ENCODE peak calls at places on chromosomes 12 and 14, in four cellular contexts. One of them, this sample, is unnamed. For H3K27me3 and H3K36me3, the result is how much of the 10 kb centered on the place peaks cover.

GRCh38 chr14:77009014-77009413 is 19.5 kb downstream of the IRF2BPL start:
- DNase-seq in adipocyte: no peak
- DNase-seq in CD8-positive, alpha-beta T cell: no peak
- DNase-seq in psoas muscle: no peak
- DNase-seq in this sample: no peak

GRCh38 chr12:1534708-1535107 is 59.7 kb downstream of the FBXL14 start:
- DNase-seq in psoas muscle: no peak
- DNase-seq in CD8-positive, alpha-beta T cell: no peak
- DNase-seq in adipocyte: peak
- DNase-seq in this sample: peak

GRCh38 chr12:118346895-118347294 is 25.8 kb downstream of the TAOK3 start:
- DNase-seq in psoas muscle: no peak
- DNase-seq in CD8-positive, alpha-beta T cell: no peak
- DNase-seq in adipocyte: no peak
- DNase-seq in this sample: no peak

GRCh38 chr14:54653764-54654469 is 87.0 kb downstream of the SAMD4A start:
- DNase-seq in adipocyte: peak
- DNase-seq in CD8-positive, alpha-beta T cell: no peak
- DNase-seq in psoas muscle: peak
- DNase-seq in this sample: peak

GRCh38 chr14:53093206-53093605 is 59.9 kb downstream of the DDHD1 start:
- DNase-seq in CD8-positive, alpha-beta T cell: no peak
- DNase-seq in adipocyte: peak
- DNase-seq in psoas muscle: no peak
- DNase-seq in this sample: no peak

GRCh38 chr14:51776102-51776894 is 84.1 kb upstream of the GNG2 start:
- DNase-seq in adipocyte: peak
- DNase-seq in CD8-positive, alpha-beta T cell: no peak
- DNase-seq in psoas muscle: peak
- DNase-seq in this sample: peak

GRCh38 chr12:50088577-50089335 is 3.6 kb downstream of the SMARCD1 start:
- DNase-seq in CD8-positive, alpha-beta T cell: peak
- DNase-seq in adipocyte: peak
- DNase-seq in psoas muscle: no peak
- DNase-seq in this sample: peak

GRCh38 chr14:92456215-92457017 is 57.2 kb upstream of the RIN3 start:
- DNase-seq in adipocyte: peak
- DNase-seq in CD8-positive, alpha-beta T cell: no peak
- DNase-seq in psoas muscle: peak
- DNase-seq in this sample: peak

GRCh38 chr14:75242546-75243273 is 35.9 kb upstream of the FOS start:
- DNase-seq in CD8-positive, alpha-beta T cell: no peak
- DNase-seq in adipocyte: peak
- DNase-seq in psoas muscle: peak
- DNase-seq in this sample: peak

GRCh38 chr14:73424453-73424852 is 33.9 kb downstream of the NUMB start:
- DNase-seq in psoas muscle: no peak
- DNase-seq in adipocyte: no peak
- DNase-seq in CD8-positive, alpha-beta T cell: no peak
- DNase-seq in this sample: no peak

GRCh38 chr12:75177997-75178396 is 31.6 kb downstream of the KCNC2 start:
- DNase-seq in psoas muscle: no peak
- DNase-seq in CD8-positive, alpha-beta T cell: no peak
- DNase-seq in adipocyte: peak
- DNase-seq in this sample: no peak

GRCh38 chr12:46168426-46168825 is 100.4 kb downstream of the SLC38A1 start:
- DNase-seq in adipocyte: no peak
- DNase-seq in psoas muscle: no peak
- DNase-seq in CD8-positive, alpha-beta T cell: no peak
- DNase-seq in this sample: no peak

GRCh38 chr14:74702293-74702692 is 10.6 kb downstream of the AREL1 start:
- DNase-seq in CD8-positive, alpha-beta T cell: no peak
- DNase-seq in psoas muscle: no peak
- DNase-seq in adipocyte: no peak
- DNase-seq in this sample: no peak

GRCh38 chr12:116638376-116638775 is 79.2 kb downstream of the MAP1LC3B2 start:
- DNase-seq in adipocyte: no peak
- DNase-seq in psoas muscle: no peak
- DNase-seq in CD8-positive, alpha-beta T cell: no peak
- DNase-seq in this sample: no peak

GRCh38 chr12:116636636-116637519 is 77.7 kb downstream of the MAP1LC3B2 start:
- DNase-seq in CD8-positive, alpha-beta T cell: no peak
- DNase-seq in adipocyte: no peak
- DNase-seq in psoas muscle: no peak
- DNase-seq in this sample: no peak

GRCh38 chr12:116633515-116633914 is 74.3 kb downstream of the MAP1LC3B2 start:
- DNase-seq in CD8-positive, alpha-beta T cell: no peak
- DNase-seq in adipocyte: no peak
- DNase-seq in psoas muscle: no peak
- DNase-seq in this sample: no peak

GRCh38 chr12:116637589-116638165 is 78.5 kb downstream of the MAP1LC3B2 start:
- DNase-seq in CD8-positive, alpha-beta T cell: no peak
- DNase-seq in adipocyte: no peak
- DNase-seq in psoas muscle: no peak
- DNase-seq in this sample: no peak

DNA sequence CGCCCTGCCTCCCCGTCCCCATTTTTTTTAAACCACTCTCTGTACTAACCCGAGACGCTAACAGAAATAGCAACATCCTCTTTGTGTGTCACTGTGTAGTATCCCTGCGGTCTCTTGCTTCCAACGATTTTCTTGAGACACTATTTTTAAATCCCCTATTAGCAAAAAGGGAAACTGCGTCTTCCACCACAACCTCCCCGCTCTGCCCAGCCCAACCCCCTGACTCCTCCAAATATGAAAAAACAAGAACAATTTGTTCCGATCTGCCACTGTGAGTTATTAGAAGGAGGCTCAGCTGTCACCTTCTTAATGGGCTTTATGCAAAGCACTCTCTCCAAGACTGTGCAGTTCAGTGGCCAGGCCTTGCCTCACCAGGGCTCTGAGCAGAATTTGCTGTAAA is 76.3 kb downstream of the MAP1LC3B2 start:
- DNase-seq in psoas muscle: no peak
- DNase-seq in adipocyte: no peak
- DNase-seq in CD8-positive, alpha-beta T cell: no peak
- DNase-seq in this sample: no peak
- H3K4me3 ChIP-seq in psoas muscle: no peak
- H3K4me3 ChIP-seq in adipocyte: no peak
- H3K4me3 ChIP-seq in CD8-positive, alpha-beta T cell: no peak
- H3K4me3 ChIP-seq in this sample: no peak

DNA sequence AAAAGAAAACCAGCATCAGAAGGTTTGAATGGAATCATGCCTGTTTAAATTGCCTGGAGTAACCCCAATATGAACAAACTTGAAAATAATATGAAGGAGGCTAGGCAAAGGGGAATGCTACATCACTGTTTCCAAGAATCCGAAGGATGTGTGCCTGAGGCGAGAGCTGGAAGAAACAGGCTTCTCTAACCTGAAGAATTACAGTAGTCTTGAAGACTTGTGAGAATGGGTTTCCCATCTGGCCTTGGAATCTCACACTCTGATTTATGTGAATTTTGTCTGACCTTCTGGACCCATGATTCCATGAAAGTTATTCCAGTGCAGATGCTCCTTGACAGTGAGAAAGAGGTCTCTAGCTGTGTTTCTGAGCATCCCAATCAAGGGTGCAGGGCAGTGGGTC is 122.1 kb upstream of the PARP11 start:
- DNase-seq in psoas muscle: no peak
- DNase-seq in adipocyte: no peak
- DNase-seq in CD8-positive, alpha-beta T cell: no peak
- DNase-seq in this sample: no peak
- H3K27me3 ChIP-seq in psoas muscle: under half
- H3K27me3 ChIP-seq in adipocyte: half or more
- H3K27me3 ChIP-seq in CD8-positive, alpha-beta T cell: under half
- H3K27me3 ChIP-seq in this sample: under half

GRCh38 chr12:57063991-57064725 is 14.2 kb upstream of the MYO1A start:
- DNase-seq in CD8-positive, alpha-beta T cell: no peak
- DNase-seq in psoas muscle: no peak
- DNase-seq in adipocyte: no peak
- DNase-seq in this sample: no peak
- H3K36me3 ChIP-seq in CD8-positive, alpha-beta T cell: under half
- H3K36me3 ChIP-seq in psoas muscle: under half
- H3K36me3 ChIP-seq in adipocyte: under half
- H3K36me3 ChIP-seq in this sample: half or more

DNA sequence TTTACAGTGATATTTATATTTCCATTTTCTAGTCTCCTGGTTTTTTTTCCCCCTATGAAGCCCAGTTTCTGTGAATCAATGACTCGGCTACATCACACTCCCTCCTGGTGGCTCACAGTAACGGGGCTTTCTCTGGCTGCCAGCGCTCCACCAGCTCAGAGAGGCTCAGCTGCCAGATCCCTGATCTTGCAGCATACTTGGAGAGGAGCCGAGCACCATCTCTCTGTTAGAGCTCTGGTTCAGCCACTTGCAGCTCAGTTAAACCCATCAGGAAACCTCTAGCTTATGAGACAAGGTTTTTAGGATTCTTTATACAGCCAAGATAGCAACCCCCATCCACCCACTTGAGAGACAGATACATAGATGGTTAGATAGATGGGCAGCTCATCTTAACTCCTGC is 74.6 kb downstream of the CIT start:
- DNase-seq in adipocyte: peak
- DNase-seq in psoas muscle: peak
- DNase-seq in CD8-positive, alpha-beta T cell: no peak
- DNase-seq in this sample: peak
- H3K4me3 ChIP-seq in adipocyte: peak
- H3K4me3 ChIP-seq in psoas muscle: no peak
- H3K4me3 ChIP-seq in CD8-positive, alpha-beta T cell: no peak
- H3K4me3 ChIP-seq in this sample: no peak

GRCh38 chr12:111201036-111201435 is 167.9 kb downstream of the PHETA1 start:
- DNase-seq in adipocyte: no peak
- DNase-seq in psoas muscle: no peak
- DNase-seq in CD8-positive, alpha-beta T cell: no peak
- DNase-seq in this sample: no peak

GRCh38 chr12:111203969-111204368 is 164.9 kb downstream of the PHETA1 start:
- DNase-seq in adipocyte: no peak
- DNase-seq in CD8-positive, alpha-beta T cell: no peak
- DNase-seq in psoas muscle: no peak
- DNase-seq in this sample: no peak

GRCh38 chr12:111202237-111202592 is 166.7 kb downstream of the PHETA1 start:
- DNase-seq in psoas muscle: no peak
- DNase-seq in CD8-positive, alpha-beta T cell: no peak
- DNase-seq in adipocyte: no peak
- DNase-seq in this sample: no peak

GRCh38 chr12:111204684-111205305 is 164.1 kb downstream of the PHETA1 start:
- DNase-seq in psoas muscle: no peak
- DNase-seq in CD8-positive, alpha-beta T cell: no peak
- DNase-seq in adipocyte: no peak
- DNase-seq in this sample: no peak

DNA sequence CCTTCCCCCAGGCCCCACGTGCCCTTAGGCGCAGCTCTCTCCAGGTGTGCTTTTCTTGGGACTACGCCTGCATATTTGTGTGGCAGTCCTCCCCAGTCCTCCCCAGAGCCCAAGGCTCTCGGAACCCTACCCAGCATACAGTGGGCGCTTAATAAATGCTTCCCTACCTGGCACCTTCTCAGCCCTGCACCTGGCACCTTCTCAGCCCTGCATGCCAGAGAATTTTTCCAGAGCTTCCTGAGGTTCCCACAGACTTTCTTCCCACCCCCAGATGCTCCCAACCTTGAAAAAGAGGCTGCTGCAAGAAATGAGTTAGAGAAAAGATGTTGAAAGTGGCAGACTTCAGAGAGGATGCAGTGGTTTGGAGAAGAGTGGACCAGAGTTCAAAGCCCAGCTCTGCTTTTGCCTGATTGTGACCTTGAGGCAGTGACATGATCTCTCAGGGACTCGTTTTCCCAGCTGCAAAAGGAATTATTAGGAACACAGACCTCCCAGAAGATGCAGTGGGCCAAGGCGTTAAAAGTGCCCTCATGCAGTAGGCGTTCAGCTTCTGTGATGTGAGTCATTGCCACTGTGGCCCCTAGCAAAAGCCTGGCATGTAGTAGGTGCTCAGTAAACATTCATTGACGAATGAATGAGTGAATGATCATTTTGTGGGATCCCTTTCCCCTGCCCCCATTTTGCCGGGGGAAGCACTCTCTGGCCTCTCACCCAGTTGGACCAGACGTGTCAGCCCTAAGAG is 167.2 kb downstream of the PHETA1 start:
- DNase-seq in adipocyte: no peak
- DNase-seq in psoas muscle: no peak
- DNase-seq in CD8-positive, alpha-beta T cell: no peak
- DNase-seq in this sample: no peak
- H3K27me3 ChIP-seq in adipocyte: half or more
- H3K27me3 ChIP-seq in psoas muscle: under half
- H3K27me3 ChIP-seq in CD8-positive, alpha-beta T cell: under half
- H3K27me3 ChIP-seq in this sample: under half

This sample was measured in MG63.